ENCODE peak calls at places on chromosomes 11 and 22, in seven cellular contexts. J is IMR-90; Z is CD8-positive, alpha-beta T cell; R is neural crest cell; U is fibroblast of mammary gland; C is HFF-Myc; A is GM13977. S is an unnamed sample.
A peak's percentile ranks its signal among the peaks of the same experiment; 100 is the strongest.

GRCh38 chr22:23781533-23781932 is 5.2 kb upstream of the SMARCB1 start:
- DNase-seq in J (peak; percentile 65), Z (no peak), R (no peak), U (peak; percentile 60), C (no peak), A (no peak), S (no peak)

GRCh38 chr11:128336203-128336602 is 251.2 kb downstream of the ETS1 start:
- DNase-seq in J (peak; percentile 82), Z (no peak), R (no peak), U (peak; percentile 85), C (peak; percentile 77), A (no peak), S (no peak)

GRCh38 chr11:116732740-116733385 is 39.9 kb downstream of the BUD13 start:
- DNase-seq in J (peak; percentile 68), Z (peak; percentile 65), R (peak; percentile 70), U (peak; percentile 71), C (peak; percentile 52), A (peak; percentile 89), S (peak; percentile 44)

GRCh38 chr11:108228236-108228635 is 5.4 kb downstream of the ATM start:
- DNase-seq in J (no peak), Z (no peak), R (no peak), U (no peak), C (no peak), A (no peak), S (no peak)

GRCh38 chr22:27629908-27630733 is 171.4 kb downstream of the MN1 start:
- DNase-seq in J (no peak), Z (no peak), R (no peak), U (no peak), C (no peak), A (no peak), S (no peak)

GRCh38 chr11:128632151-128632791 is 44.9 kb upstream of the ETS1 start:
- DNase-seq in J (peak; percentile 74), Z (peak; percentile 68), R (peak; percentile 43), U (peak; percentile 68), C (no peak), A (peak; percentile 63), S (no peak)

GRCh38 chr22:25659413-25659812 is 82.6 kb upstream of the MYO18B start:
- DNase-seq in J (no peak), Z (no peak), R (no peak), U (no peak), C (no peak), A (no peak), S (no peak)

GRCh38 chr11:133476570-133477262 is 55.6 kb downstream of the OPCML start:
- DNase-seq in J (no peak), Z (no peak), R (no peak), U (no peak), C (no peak), A (no peak), S (no peak)

GRCh38 chr11:110131386-110132123 is 38.4 kb downstream of the ZC3H12C start:
- DNase-seq in J (no peak), Z (no peak), R (no peak), U (no peak), C (no peak), A (no peak), S (no peak)

GRCh38 chr11:69101100-69101791 is 52.5 kb downstream of the TPCN2 start:
- DNase-seq in J (peak; percentile 73), Z (peak; percentile 85), R (peak; percentile 74), U (peak; percentile 68), C (no peak), A (peak; percentile 90), S (peak; percentile 67)

GRCh38 chr11:6402061-6402470 is 11.8 kb downstream of the SMPD1 start:
- DNase-seq in J (no peak), Z (no peak), R (no peak), U (no peak), C (no peak), A (peak; percentile 69), S (no peak)

GRCh38 chr11:44877908-44878459 is 72.7 kb downstream of the TP53I11 start:
- DNase-seq in J (no peak), Z (no peak), R (no peak), U (peak; percentile 6), C (no peak), A (no peak), S (no peak)

GRCh38 chr11:123505546-123506299 is 75.7 kb downstream of the GRAMD1B start:
- DNase-seq in J (no peak), Z (no peak), R (peak; percentile 35), U (no peak), C (no peak), A (peak; percentile 34), S (no peak)

DNA sequence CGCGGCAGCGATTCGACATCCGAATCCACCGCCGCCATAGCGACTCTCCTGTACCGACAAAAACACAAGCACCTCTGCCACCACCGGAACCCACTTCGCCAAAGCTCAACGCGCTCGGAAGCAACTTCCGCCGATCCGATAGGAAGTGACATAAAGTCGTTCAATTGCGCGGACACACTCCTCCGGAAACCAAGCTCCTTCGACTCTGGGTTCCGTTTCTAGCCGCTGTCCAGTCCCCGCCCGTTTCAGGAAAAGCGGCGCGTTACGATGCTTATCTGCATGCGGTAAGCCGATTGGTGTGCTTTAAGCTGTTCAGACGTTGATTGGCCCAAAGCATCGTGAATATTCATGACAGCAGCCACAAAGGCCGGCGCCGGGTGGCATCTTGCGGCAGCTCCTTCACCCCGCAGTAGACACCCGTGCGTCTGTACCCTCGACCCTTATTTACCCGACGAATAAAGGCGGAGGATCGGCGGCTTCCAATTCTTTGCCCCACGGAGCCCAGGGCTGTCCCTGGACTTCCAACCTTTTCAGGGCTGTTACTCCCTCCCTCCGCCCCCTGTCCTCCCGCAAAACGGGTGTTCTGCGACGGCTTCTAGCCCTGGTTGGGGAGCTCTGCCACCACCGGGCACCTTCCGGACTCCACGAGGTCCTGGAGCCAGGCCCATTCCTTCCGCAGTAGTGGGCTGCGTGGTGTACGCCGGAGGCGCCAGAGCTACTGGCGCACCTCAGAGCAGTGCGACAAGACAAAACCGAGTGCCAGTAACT is at the start of gene TUT1:
- DNase-seq in J (peak; percentile 99), Z (peak; percentile 96), R (peak; percentile 91), U (peak; percentile 99), C (peak; percentile 98), A (peak; percentile 91), S (peak; percentile 91)
- TF ChIP-seq CTCF in J (no peak), Z (no peak), R (no peak), U (no peak), C (no peak), A (no peak), S (no peak)

GRCh38 chr22:20055144-20055543 is 24.9 kb upstream of the DGCR8 start:
- DNase-seq in J (no peak), Z (no peak), R (no peak), U (no peak), C (no peak), A (no peak), S (no peak)

GRCh38 chr22:20057596-20058268 is 22.3 kb upstream of the DGCR8 start:
- DNase-seq in J (no peak), Z (no peak), R (no peak), U (no peak), C (no peak), A (no peak), S (no peak)

GRCh38 chr22:20055654-20056053 is 24.4 kb upstream of the DGCR8 start:
- DNase-seq in J (no peak), Z (no peak), R (no peak), U (no peak), C (no peak), A (no peak), S (no peak)

GRCh38 chr22:20056161-20056560 is 23.9 kb upstream of the DGCR8 start:
- DNase-seq in J (no peak), Z (no peak), R (no peak), U (no peak), C (no peak), A (no peak), S (no peak)

DNA sequence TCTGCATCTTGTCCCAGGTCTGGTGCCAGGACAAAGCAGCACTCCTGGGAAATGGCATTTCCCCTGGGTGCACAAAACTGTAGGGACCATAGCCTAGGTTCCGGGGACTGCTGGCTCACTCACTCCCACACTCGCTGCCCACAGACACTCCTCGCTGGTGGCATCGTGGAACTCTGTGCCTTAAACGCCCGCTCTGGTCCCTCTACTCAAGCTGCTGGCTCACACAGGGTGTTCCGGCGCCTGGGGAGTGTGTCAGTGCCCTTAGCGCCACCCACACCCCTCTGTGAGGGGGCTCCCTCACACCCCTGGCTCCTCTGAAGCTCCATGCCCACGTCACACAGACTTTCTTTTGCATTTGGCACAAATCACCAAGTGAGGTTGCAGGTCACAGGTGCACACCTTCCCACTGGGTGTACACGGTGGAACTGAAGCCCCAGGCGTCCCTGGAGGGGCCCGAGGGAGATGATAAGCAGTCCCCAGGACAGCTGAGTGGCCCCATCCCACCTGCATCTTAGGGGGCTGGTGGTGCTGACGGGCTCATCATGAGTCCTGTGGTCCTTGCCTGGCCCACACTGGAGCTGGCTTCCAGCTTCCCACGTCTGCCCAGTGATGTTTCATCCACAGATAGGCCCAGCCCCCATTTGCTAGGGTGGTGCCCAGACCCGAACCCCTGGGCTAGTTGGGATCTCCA is 23.2 kb upstream of the DGCR8 start:
- DNase-seq in J (no peak), Z (no peak), R (no peak), U (no peak), C (no peak), A (no peak), S (no peak)
- TF ChIP-seq CTCF in J (no peak), Z (no peak), R (no peak), U (no peak), C (no peak), A (no peak), S (no peak)

GRCh38 chr11:60747359-60747873 is 9.3 kb upstream of the MS4A15 start:
- DNase-seq in J (no peak), Z (no peak), R (no peak), U (no peak), C (no peak), A (no peak), S (no peak)

GRCh38 chr11:60740573-60740972 is 16.1 kb downstream of the MS4A18 start:
- DNase-seq in J (no peak), Z (no peak), R (no peak), U (no peak), C (no peak), A (no peak), S (no peak)

GRCh38 chr11:60744114-60744513 is 12.6 kb upstream of the MS4A15 start:
- DNase-seq in J (no peak), Z (no peak), R (no peak), U (no peak), C (no peak), A (no peak), S (no peak)

GRCh38 chr11:60739114-60739513 is 14.6 kb downstream of the MS4A18 start:
- DNase-seq in J (no peak), Z (no peak), R (no peak), U (no peak), C (no peak), A (no peak), S (no peak)

GRCh38 chr11:60743058-60743457 is 13.6 kb upstream of the MS4A15 start:
- DNase-seq in J (no peak), Z (no peak), R (no peak), U (no peak), C (no peak), A (no peak), S (no peak)
- TF ChIP-seq CTCF in J (no peak), Z (no peak), R (no peak), U (no peak), C (no peak), A (no peak), S (no peak)

DNA sequence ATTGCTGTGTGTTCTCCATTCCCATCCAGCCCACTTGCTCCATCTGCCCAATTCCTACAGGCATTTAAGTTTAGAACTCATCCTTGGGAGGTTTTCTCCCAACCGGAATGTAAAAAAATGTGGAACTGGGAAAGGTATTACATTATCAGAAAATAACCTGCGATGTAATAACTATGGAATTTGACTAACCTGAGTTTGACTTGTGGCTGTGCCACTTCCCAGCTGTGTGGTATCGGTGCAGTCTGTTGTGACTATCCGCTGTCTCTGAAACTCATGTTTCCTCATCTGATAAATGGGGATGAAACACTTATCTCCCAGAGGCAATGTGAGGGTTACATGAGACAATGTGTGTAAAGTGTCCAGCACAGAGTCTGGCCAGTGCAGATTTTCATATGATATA is 77.6 kb downstream of the TENM4 start:
- DNase-seq in J (no peak), Z (no peak), R (no peak), U (no peak), C (no peak), A (no peak), S (no peak)
- TF ChIP-seq CTCF in J (no peak), Z (no peak), R (no peak), U (no peak), C (no peak), A (no peak), S (no peak)

S was measured in natural killer cell.